ENCODE peak calls at places on chromosomes 7 and 10, in eight cellular contexts. V is fibroblast of mammary gland; D is GM20000; B is foreskin fibroblast; Y is HFF-Myc; R is heart right ventricle; S is WTC11; Q is CD4-positive, alpha-beta T cell. O is an unnamed sample.

GRCh38 chr7:2417981-2418481 is 14.6 kb downstream of the CHST12 start:
- DNase-seq in R (no peak), D (no peak), S (no peak), V (peak; percentile 59), Y (no peak), Q (no peak), B (peak; percentile 69), O (no peak)

GRCh38 chr7:35793225-35793579 is 7.7 kb upstream of the SEPTIN7 start:
- DNase-seq in Y (no peak), S (no peak), Q (no peak), V (no peak), B (no peak), R (no peak), D (no peak), O (no peak)

GRCh38 chr10:72764151-72764550 is 72.2 kb downstream of the MCU start:
- DNase-seq in Q (no peak), D (no peak), B (peak; percentile 64), S (no peak), Y (peak; percentile 71), R (no peak), V (peak; percentile 59), O (no peak)

GRCh38 chr7:2166625-2167280 is 66.0 kb downstream of the MAD1L1 start:
- DNase-seq in Y (no peak), V (no peak), S (no peak), D (peak; percentile 19), R (no peak), B (no peak), Q (no peak), O (no peak)

GRCh38 chr10:14611971-14612693 is 162.6 kb downstream of the FAM107B start:
- DNase-seq in B (no peak), Q (no peak), Y (no peak), S (no peak), D (no peak), R (no peak), V (no peak), O (no peak)

GRCh38 chr7:125563964-125564529 is 634.4 kb upstream of the POT1 start:
- DNase-seq in B (no peak), D (no peak), V (no peak), Q (no peak), R (no peak), S (peak; percentile 26), Y (no peak), O (no peak)

GRCh38 chr10:18060217-18060616 is 80.0 kb upstream of the CACNB2 start:
- DNase-seq in R (peak; percentile 50), Q (no peak), Y (no peak), V (no peak), D (no peak), B (no peak), S (no peak), O (no peak)

GRCh38 chr7:27124979-27125689 is 5.4 kb downstream of the HOXA4 start:
- DNase-seq in B (no peak), Y (no peak), Q (no peak), R (no peak), V (no peak), S (no peak), D (no peak), O (no peak)

GRCh38 chr7:140056431-140056830 is 6.3 kb downstream of the PARP12 start:
- DNase-seq in Q (no peak), Y (no peak), B (no peak), R (no peak), V (no peak), S (no peak), D (no peak), O (no peak)

GRCh38 chr7:31101544-31101943 is 49.4 kb downstream of the ADCYAP1R1 start:
- DNase-seq in S (no peak), B (no peak), Y (no peak), D (no peak), R (no peak), Q (no peak), V (no peak), O (no peak)

GRCh38 chr7:137943132-137943551 is 58.7 kb downstream of the CREB3L2 start:
- DNase-seq in V (peak; percentile 97), B (peak; percentile 84), S (peak; percentile 26), D (no peak), Y (no peak), Q (no peak), R (no peak), O (no peak)

GRCh38 chr10:110268442-110268841 is 36.3 kb downstream of the SMNDC1 start:
- DNase-seq in B (no peak), D (no peak), R (peak; percentile 23), V (no peak), Y (no peak), Q (no peak), S (no peak), O (no peak)

GRCh38 chr7:76358478-76359110 is at the start of gene YWHAG:
- DNase-seq in Q (peak; percentile 86), R (peak; percentile 93), D (peak; percentile 93), Y (no peak), V (peak; percentile 78), S (peak; percentile 82), B (peak; percentile 84), O (peak; percentile 90)

GRCh38 chr10:99941942-99942835 is 67.6 kb downstream of the DNMBP start:
- DNase-seq in B (no peak), S (no peak), V (peak; percentile 73), Y (no peak), Q (no peak), R (no peak), D (no peak), O (peak; percentile 10)

GRCh38 chr7:101234636-101235035 is 3.0 kb downstream of the CLDN15 start:
- DNase-seq in B (no peak), S (no peak), D (no peak), V (no peak), Q (no peak), Y (no peak), R (no peak), O (no peak)

GRCh38 chr7:139582671-139583155 is 59.2 kb downstream of the CLEC2L start:
- DNase-seq in V (no peak), R (no peak), Q (no peak), Y (no peak), S (no peak), D (no peak), B (no peak), O (no peak)

GRCh38 chr10:106655606-106656005 is 508.9 kb downstream of the SORCS1 start:
- DNase-seq in S (no peak), Q (no peak), D (no peak), B (no peak), R (no peak), Y (no peak), V (no peak), O (no peak)

GRCh38 chr10:101222683-101223273 is 6.5 kb downstream of the LBX1 start:
- DNase-seq in B (no peak), Y (no peak), Q (no peak), D (peak; percentile 36), S (no peak), R (no peak), V (no peak), O (peak; percentile 61)

GRCh38 chr7:1566687-1567081 is 3.1 kb downstream of the PSMG3 start:
- DNase-seq in Y (no peak), B (no peak), S (no peak), R (no peak), D (no peak), Q (no peak), V (no peak), O (no peak)

GRCh38 chr7:46908770-46909169 is 673.1 kb downstream of the TNS3 start:
- DNase-seq in R (no peak), V (peak; percentile 87), S (no peak), D (no peak), B (peak; percentile 65), Q (no peak), Y (peak; percentile 79), O (no peak)

GRCh38 chr10:18737236-18737635 is 78.0 kb downstream of the ARL5B start:
- DNase-seq in D (no peak), Y (no peak), S (no peak), Q (no peak), V (peak; percentile 80), R (no peak), B (no peak), O (no peak)

GRCh38 chr7:135904282-135904681 is 72.9 kb downstream of the MTPN start:
- DNase-seq in B (no peak), R (no peak), Q (no peak), Y (no peak), S (no peak), V (no peak), D (no peak), O (no peak)

GRCh38 chr7:141695803-141696289 is 6.1 kb downstream of the DENND11 start:
- DNase-seq in V (no peak), S (no peak), Y (no peak), B (no peak), Q (no peak), R (no peak), D (no peak), O (peak; percentile 35)

GRCh38 chr7:118104812-118105441 is 79.0 kb upstream of the LSM8 start:
- DNase-seq in R (no peak), V (peak; percentile 45), S (no peak), Y (peak; percentile 4), Q (no peak), B (no peak), D (peak; percentile 23), O (no peak)
- TF ChIP-seq CTCF in R (no peak), V (peak; percentile 53), S (peak; percentile 15), Y (peak; percentile 9), Q (no peak), B (peak; percentile 26), D (peak; percentile 40), O (peak; percentile 57)

DNA sequence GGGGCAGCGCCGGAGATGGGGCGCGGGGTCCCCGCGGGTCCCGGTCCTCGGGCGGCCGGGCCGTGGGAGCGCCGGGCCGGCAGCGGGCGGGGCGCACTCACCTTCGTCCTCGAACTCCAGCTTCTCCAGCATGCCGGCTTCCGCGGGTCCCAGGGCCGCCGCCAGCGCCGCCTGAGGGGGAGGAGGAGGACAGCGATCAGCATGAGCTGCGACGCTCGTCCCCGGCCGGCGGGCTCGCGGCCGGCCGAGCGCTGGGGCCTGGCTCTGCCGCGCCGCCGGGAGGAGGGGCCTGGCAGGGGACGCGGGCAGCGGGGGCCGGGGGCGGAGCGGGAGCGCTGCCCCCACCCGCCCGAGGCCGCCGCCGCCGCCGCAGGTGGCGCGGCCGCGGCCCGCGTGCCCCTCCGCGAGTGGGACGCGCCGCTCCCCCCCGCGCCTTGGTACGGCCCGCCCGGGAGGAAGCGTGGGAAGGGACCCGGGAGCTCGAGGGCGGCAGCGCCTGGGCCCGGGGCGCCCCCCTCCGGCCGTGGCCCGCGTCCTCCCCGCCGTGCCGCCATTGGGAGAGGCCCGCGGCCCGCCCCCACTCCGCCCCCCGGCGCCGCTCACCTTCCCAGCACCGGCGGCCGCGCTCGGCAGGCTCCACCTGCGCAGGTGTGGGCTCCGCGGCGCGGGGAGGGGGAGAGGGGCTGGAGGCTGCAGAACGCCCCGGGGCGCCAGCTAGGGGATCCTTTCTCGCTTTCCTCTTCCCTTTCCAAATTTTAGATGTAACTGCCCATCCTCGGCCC is 112.5 kb upstream of the RHEB start:
- DNase-seq in V (peak; percentile 61), Y (no peak), D (peak; percentile 95), S (peak; percentile 82), Q (peak; percentile 76), R (peak; percentile 88), B (peak; percentile 76), O (peak; percentile 84)
- TF ChIP-seq CTCF in V (no peak), Y (peak; percentile 7), D (peak; percentile 31), S (no peak), Q (no peak), R (no peak), B (no peak), O (no peak)

GRCh38 chr7:105876964-105877601 is 684 bp upstream of the ATXN7L1 start:
- DNase-seq in V (peak; percentile 55), Q (no peak), Y (no peak), B (peak; percentile 37), D (peak; percentile 27), S (peak; percentile 66), R (peak; percentile 40), O (peak; percentile 70)
- TF ChIP-seq CTCF in V (peak; percentile 18), Q (no peak), Y (no peak), B (no peak), D (no peak), S (no peak), R (no peak), O (no peak)

GRCh38 chr7:127304087-127304486 is 51.3 kb upstream of the GRM8 start:
- DNase-seq in S (no peak), Y (no peak), R (no peak), B (no peak), D (no peak), Q (no peak), V (no peak), O (no peak)
- TF ChIP-seq CTCF in S (no peak), Y (no peak), R (no peak), B (no peak), D (no peak), Q (no peak), V (no peak), O (no peak)